ENCODE peak calls at places on chromosomes 3 and 15, in five cellular contexts. U, S, F, H and Q are unnamed samples. For H3K36me3, the result is how much of the 10 kb centered on the place peaks cover.

GRCh38 chr3:47634996-47635395 is 56.3 kb upstream of the CSPG5 start:
- DNase-seq in U (no peak), S (no peak), F (no peak), H (no peak), Q (no peak)

GRCh38 chr3:183149915-183150825 is 12.4 kb downstream of the LAMP3 start:
- DNase-seq in U (no peak), S (no peak), F (no peak), H (peak), Q (no peak)

GRCh38 chr3:80424951-80425350 is 657.2 kb upstream of the ROBO1 start:
- DNase-seq in U (no peak), S (no peak), F (no peak), H (no peak), Q (no peak)

GRCh38 chr3:102885289-102885688 is 450.5 kb downstream of the ZPLD1 start:
- DNase-seq in U (no peak), S (no peak), F (no peak), H (no peak), Q (no peak)

GRCh38 chr3:18222686-18223085 is 202.5 kb downstream of the SATB1 start:
- DNase-seq in U (no peak), S (no peak), F (no peak), H (no peak), Q (no peak)

GRCh38 chr3:160707187-160707789 is 30.3 kb downstream of the ARL14 start:
- DNase-seq in U (peak), S (no peak), F (no peak), H (peak), Q (peak)

GRCh38 chr3:188061133-188061532 is 92.8 kb upstream of the LPP start:
- DNase-seq in U (peak), S (no peak), F (no peak), H (peak), Q (peak)

GRCh38 chr3:192818126-192818525 is 90.8 kb upstream of the FGF12 start:
- DNase-seq in U (no peak), S (no peak), F (no peak), H (no peak), Q (no peak)

GRCh38 chr3:17573396-17573795 is 169.0 kb downstream of the TBC1D5 start:
- DNase-seq in U (no peak), S (no peak), F (peak), H (no peak), Q (no peak)

GRCh38 chr3:63980830-63981498 is 42.3 kb downstream of the PSMD6 start:
- DNase-seq in U (no peak), S (no peak), F (no peak), H (no peak), Q (no peak)

GRCh38 chr3:143362115-143362992 is 242.8 kb downstream of the CHST2 start:
- DNase-seq in U (peak), S (no peak), F (no peak), H (no peak), Q (no peak)

GRCh38 chr3:159189994-159190669 is 388.3 kb downstream of the MFSD1 start:
- DNase-seq in U (no peak), S (no peak), F (no peak), H (no peak), Q (peak)

GRCh38 chr3:69838217-69838616 is 99.0 kb downstream of the MITF start:
- DNase-seq in U (peak), S (no peak), F (no peak), H (no peak), Q (no peak)

GRCh38 chr3:167116120-167116922 is 263.8 kb downstream of the ZBBX start:
- DNase-seq in U (no peak), S (peak), F (no peak), H (no peak), Q (no peak)

GRCh38 chr3:60178931-60179653 is 1072.2 kb downstream of the FHIT start:
- DNase-seq in U (no peak), S (no peak), F (no peak), H (no peak), Q (no peak)

GRCh38 chr3:60177726-60178125 is 1073.5 kb downstream of the FHIT start:
- DNase-seq in U (no peak), S (no peak), F (no peak), H (no peak), Q (no peak)

GRCh38 chr3:60186359-60186758 is 1064.9 kb downstream of the FHIT start:
- DNase-seq in U (no peak), S (no peak), F (no peak), H (no peak), Q (no peak)

GRCh38 chr3:60185161-60185560 is 1066.1 kb downstream of the FHIT start:
- DNase-seq in U (no peak), S (no peak), F (no peak), H (no peak), Q (no peak)

GRCh38 chr3:60182697-60183096 is 1068.6 kb downstream of the FHIT start:
- DNase-seq in U (no peak), S (no peak), F (no peak), H (no peak), Q (no peak)
- TF ChIP-seq CTCF in U (no peak), S (no peak), F (no peak), H (no peak), Q (no peak)

DNA sequence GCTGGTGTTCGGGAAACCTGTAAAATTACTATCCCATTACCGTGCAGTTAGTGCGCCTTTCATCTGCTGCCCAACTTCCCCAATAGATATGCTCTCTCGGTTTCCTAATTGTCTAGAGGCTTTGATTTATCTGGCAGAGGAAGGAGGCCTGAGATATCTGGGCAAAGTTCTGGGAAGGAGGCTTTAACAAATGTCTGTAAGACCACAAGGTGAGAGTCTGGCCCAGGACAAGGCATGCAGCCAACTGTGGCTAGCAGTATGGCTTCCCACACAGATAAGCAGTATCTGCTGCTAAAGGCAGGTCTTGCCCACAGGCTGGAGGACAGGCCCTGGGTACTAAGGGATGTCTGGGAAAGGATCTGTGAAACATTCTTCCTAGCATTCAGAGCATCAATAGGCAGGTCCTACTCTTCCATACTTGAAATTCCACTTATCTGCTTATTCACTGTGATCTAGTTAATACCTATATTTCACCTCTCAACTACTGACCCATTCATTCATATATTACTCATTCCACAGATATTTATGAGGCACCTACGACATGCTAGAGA is 130.0 kb upstream of the SLC2A2 start:
- DNase-seq in U (no peak), S (no peak), F (no peak), H (no peak), Q (peak)
- H3K36me3 ChIP-seq in U (under half), S (under half), F (under half), H (under half), Q (under half)

DNA sequence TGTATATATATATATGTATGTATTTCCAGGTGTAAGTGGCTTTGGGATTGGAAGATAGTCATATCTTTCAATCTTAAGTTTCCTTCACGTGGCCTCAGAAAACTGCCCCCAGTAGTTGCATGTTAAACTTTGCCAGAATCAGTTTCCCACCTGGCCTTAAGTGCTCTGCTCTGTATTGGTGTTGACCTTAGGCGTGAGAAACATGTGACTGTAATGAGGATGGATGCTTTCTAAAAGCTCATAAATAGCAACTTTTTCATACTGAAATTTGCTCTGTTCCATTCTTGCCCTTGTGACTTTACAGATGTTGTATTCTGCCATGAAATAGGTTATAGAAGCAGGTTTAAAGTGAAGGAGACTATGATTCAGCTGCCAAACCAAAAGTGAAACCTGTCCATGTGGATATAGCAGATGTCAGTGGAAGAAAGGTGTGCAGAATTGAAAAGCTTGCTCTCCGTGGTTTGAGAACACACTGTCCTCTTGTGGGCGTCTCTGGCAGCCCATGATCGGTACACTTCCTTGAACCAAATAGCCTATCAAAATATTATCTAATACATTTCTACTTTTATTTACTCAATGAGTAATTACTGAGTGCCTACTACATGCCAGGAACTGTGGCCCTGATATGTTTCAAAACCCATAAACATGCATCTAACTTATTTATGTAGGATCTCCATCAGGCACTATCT is 15.8 kb downstream of the SCG5 start:
- DNase-seq in U (peak), S (no peak), F (no peak), H (no peak), Q (peak)
- H3K4me3 ChIP-seq in U (no peak), S (no peak), F (no peak), H (no peak), Q (no peak)

GRCh38 chr3:117454928-117455327 is 745.3 kb downstream of the TUSC7 start:
- DNase-seq in U (no peak), S (no peak), F (no peak), H (no peak), Q (no peak)

GRCh38 chr3:117455782-117456181 is 746.2 kb downstream of the TUSC7 start:
- DNase-seq in U (no peak), S (no peak), F (no peak), H (no peak), Q (no peak)

DNA sequence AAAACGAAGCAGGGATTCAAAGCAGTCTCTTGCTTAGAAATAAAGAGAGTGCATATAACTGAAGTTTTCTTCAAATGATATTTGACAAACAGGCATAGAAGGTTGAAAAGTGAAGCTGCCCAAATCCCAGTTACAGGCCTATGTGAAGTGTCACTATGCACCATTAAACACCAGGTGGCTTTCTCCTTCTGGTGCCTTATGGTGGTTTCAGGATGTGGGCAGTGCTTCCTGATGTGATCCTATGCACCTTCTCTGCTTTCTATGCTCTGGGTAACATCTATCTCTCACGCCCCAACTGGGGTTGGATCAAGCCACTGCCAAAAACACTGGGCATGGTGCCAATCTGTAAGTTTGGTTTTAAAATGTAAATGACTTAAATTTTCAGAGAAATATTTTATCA is 744.7 kb downstream of the TUSC7 start:
- DNase-seq in U (no peak), S (no peak), F (no peak), H (no peak), Q (no peak)
- TF ChIP-seq CTCF in U (no peak), S (no peak), F (no peak), H (no peak), Q (no peak)

DNA sequence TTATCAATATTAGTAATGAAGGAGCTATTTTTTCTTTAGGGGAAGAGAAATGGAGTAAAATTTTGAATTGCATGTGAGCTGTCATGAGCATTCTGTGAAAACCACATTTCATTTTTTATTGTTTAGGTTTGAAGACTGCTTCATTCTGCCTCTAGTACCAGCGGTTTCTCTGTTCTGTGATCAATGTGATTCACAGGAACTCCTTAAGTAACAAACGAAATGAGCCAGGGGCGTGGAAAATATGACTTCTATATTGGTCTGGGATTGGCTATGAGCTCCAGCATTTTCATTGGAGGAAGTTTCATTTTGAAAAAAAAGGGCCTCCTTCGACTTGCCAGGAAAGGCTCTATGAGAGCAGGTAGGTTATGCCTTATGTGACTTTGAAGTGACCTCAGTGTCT is 13.0 kb downstream of the NIPA2 start:
- DNase-seq in U (no peak), S (no peak), F (no peak), H (no peak), Q (no peak)
- H3K36me3 ChIP-seq in U (under half), S (half or more), F (under half), H (under half), Q (under half)

DNA sequence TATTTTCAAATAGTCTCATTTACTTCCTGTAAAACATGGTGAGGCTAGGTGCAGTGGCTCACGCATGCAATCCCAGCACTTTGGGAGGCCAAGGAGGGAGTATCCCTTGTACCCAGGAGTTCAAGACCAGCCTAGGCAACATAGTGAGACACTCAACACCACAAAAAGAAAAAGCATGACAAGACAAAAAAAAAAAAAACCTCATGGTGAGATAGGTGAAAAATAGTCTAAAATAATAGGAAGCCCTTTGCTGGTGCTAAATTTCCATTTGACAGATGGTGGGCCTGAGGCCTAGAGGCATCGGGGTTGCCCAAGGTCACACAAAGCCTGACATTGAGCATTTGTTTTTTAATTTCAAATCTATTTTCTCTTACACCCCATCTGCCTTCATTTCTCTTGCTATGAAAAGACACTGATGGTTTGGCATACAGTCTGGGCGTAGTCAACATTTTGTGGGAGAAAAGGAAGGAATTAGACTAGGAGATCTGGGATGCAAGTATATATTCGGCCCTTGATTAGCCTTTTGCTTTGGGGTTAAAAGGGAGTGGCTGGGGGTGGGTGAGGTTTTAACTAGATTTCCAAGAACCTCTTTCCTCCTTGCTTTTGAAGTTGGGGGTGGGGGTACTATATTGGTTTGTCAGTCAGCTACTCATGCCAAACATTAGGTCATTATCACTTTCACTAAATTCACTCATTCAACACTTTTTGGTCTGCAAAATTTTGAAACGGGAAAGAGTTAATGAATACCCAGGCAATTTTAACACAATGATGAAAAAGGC is 11.2 kb downstream of the RAB8B start:
- DNase-seq in U (no peak), S (no peak), F (no peak), H (no peak), Q (no peak)
- H3K4me3 ChIP-seq in U (no peak), S (no peak), F (no peak), H (no peak), Q (no peak)

DNA sequence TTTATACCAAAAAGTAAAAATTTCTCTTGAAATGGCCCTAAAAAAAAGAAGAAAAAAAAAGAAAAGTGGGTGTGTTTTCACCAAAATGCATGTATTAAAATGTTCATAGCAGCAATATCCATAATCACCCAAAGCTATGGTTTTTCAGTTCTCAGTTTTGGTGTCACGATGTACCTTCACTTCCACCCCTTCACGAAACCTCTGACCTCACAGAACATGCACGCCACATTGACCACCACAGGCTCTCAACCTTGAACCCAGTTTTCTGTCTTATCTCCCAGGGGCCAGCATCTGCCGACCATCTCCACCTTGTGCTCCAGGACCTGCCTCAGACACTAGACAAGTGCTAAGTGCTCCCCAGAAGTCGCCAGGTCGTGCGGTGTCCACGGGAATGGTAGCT is 30.4 kb downstream of the COLQ start:
- DNase-seq in U (no peak), S (no peak), F (peak), H (no peak), Q (no peak)
- TF ChIP-seq CTCF in U (no peak), S (no peak), F (no peak), H (no peak), Q (no peak)